ENCODE peak calls at places on chromosomes 1 and 21, in six cellular contexts. One of them, this sample, is unnamed.

GRCh38 chr1:167542109-167543032 is 11.2 kb downstream of the CREG1 start:
- DNase-seq in NB4: no peak
- DNase-seq in fibroblast of lung: no peak
- DNase-seq in effector CD4-positive, alpha-beta T cell: no peak
- DNase-seq in RWPE1: no peak
- DNase-seq in cardiac muscle cell: no peak
- DNase-seq in this sample: peak; percentile 52

GRCh38 chr1:43432907-43433306 is 20.8 kb downstream of the HYI start:
- DNase-seq in RWPE1: no peak
- DNase-seq in fibroblast of lung: no peak
- DNase-seq in effector CD4-positive, alpha-beta T cell: no peak
- DNase-seq in NB4: no peak
- DNase-seq in cardiac muscle cell: no peak
- DNase-seq in this sample: no peak

GRCh38 chr1:22043175-22043769 is 9.2 kb upstream of the CDC42 start:
- DNase-seq in effector CD4-positive, alpha-beta T cell: no peak
- DNase-seq in cardiac muscle cell: no peak
- DNase-seq in RWPE1: peak; percentile 55
- DNase-seq in NB4: no peak
- DNase-seq in fibroblast of lung: no peak
- DNase-seq in this sample: no peak

GRCh38 chr1:116389705-116390104 is 16.7 kb downstream of the ATP1A1 start:
- DNase-seq in effector CD4-positive, alpha-beta T cell: no peak
- DNase-seq in cardiac muscle cell: no peak
- DNase-seq in fibroblast of lung: no peak
- DNase-seq in RWPE1: no peak
- DNase-seq in NB4: no peak
- DNase-seq in this sample: no peak

GRCh38 chr1:114034561-114035303 is 55.5 kb downstream of the OLFML3 start:
- DNase-seq in cardiac muscle cell: no peak
- DNase-seq in fibroblast of lung: no peak
- DNase-seq in NB4: no peak
- DNase-seq in effector CD4-positive, alpha-beta T cell: no peak
- DNase-seq in RWPE1: no peak
- DNase-seq in this sample: no peak

GRCh38 chr1:53043271-53043670 is 18.7 kb upstream of the PODN start:
- DNase-seq in NB4: no peak
- DNase-seq in effector CD4-positive, alpha-beta T cell: no peak
- DNase-seq in fibroblast of lung: peak; percentile 47
- DNase-seq in RWPE1: no peak
- DNase-seq in cardiac muscle cell: no peak
- DNase-seq in this sample: no peak

GRCh38 chr1:99877568-99877967 is 27.4 kb downstream of the AGL start:
- DNase-seq in NB4: no peak
- DNase-seq in RWPE1: no peak
- DNase-seq in cardiac muscle cell: no peak
- DNase-seq in fibroblast of lung: no peak
- DNase-seq in effector CD4-positive, alpha-beta T cell: no peak
- DNase-seq in this sample: no peak

GRCh38 chr1:147821883-147822282 is 61.5 kb upstream of the GJA5 start:
- DNase-seq in effector CD4-positive, alpha-beta T cell: no peak
- DNase-seq in cardiac muscle cell: no peak
- DNase-seq in fibroblast of lung: peak; percentile 91
- DNase-seq in RWPE1: no peak
- DNase-seq in NB4: no peak
- DNase-seq in this sample: no peak

GRCh38 chr1:16145988-16146887 is 9.6 kb downstream of the EPHA2 start:
- DNase-seq in cardiac muscle cell: peak; percentile 90
- DNase-seq in NB4: no peak
- DNase-seq in fibroblast of lung: peak; percentile 78
- DNase-seq in effector CD4-positive, alpha-beta T cell: no peak
- DNase-seq in RWPE1: peak; percentile 96
- DNase-seq in this sample: no peak

GRCh38 chr21:34126269-34126668 is 52.9 kb downstream of the MRPS6 start:
- DNase-seq in NB4: no peak
- DNase-seq in fibroblast of lung: peak; percentile 16
- DNase-seq in cardiac muscle cell: peak; percentile 35
- DNase-seq in RWPE1: peak; percentile 54
- DNase-seq in effector CD4-positive, alpha-beta T cell: no peak
- DNase-seq in this sample: no peak

GRCh38 chr21:26191609-26192008 is 21.0 kb upstream of the APP start:
- DNase-seq in NB4: no peak
- DNase-seq in fibroblast of lung: no peak
- DNase-seq in cardiac muscle cell: no peak
- DNase-seq in effector CD4-positive, alpha-beta T cell: no peak
- DNase-seq in RWPE1: no peak
- DNase-seq in this sample: no peak

GRCh38 chr1:229828461-229828860 is 202.4 kb downstream of the URB2 start:
- DNase-seq in cardiac muscle cell: no peak
- DNase-seq in NB4: no peak
- DNase-seq in effector CD4-positive, alpha-beta T cell: no peak
- DNase-seq in RWPE1: no peak
- DNase-seq in fibroblast of lung: no peak
- DNase-seq in this sample: no peak

GRCh38 chr1:225873281-225873850 is 8.8 kb downstream of the TMEM63A start:
- DNase-seq in NB4: no peak
- DNase-seq in effector CD4-positive, alpha-beta T cell: no peak
- DNase-seq in RWPE1: no peak
- DNase-seq in fibroblast of lung: no peak
- DNase-seq in cardiac muscle cell: no peak
- DNase-seq in this sample: no peak

GRCh38 chr1:1748686-1749321 is 24.6 kb upstream of the CDK11A start:
- DNase-seq in NB4: peak; percentile 42
- DNase-seq in cardiac muscle cell: no peak
- DNase-seq in effector CD4-positive, alpha-beta T cell: no peak
- DNase-seq in RWPE1: no peak
- DNase-seq in fibroblast of lung: no peak
- DNase-seq in this sample: no peak

GRCh38 chr1:60449876-60450275 is 376.3 kb upstream of the C1orf87 start:
- DNase-seq in NB4: no peak
- DNase-seq in effector CD4-positive, alpha-beta T cell: no peak
- DNase-seq in fibroblast of lung: no peak
- DNase-seq in cardiac muscle cell: no peak
- DNase-seq in RWPE1: no peak
- DNase-seq in this sample: no peak

GRCh38 chr1:183780757-183781156 is 24.2 kb upstream of the RGL1 start:
- DNase-seq in NB4: no peak
- DNase-seq in fibroblast of lung: peak; percentile 68
- DNase-seq in cardiac muscle cell: peak; percentile 17
- DNase-seq in RWPE1: no peak
- DNase-seq in effector CD4-positive, alpha-beta T cell: no peak
- DNase-seq in this sample: no peak

GRCh38 chr1:41683681-41684500 is 199.4 kb upstream of the EDN2 start:
- DNase-seq in cardiac muscle cell: no peak
- DNase-seq in effector CD4-positive, alpha-beta T cell: no peak
- DNase-seq in NB4: peak; percentile 79
- DNase-seq in fibroblast of lung: no peak
- DNase-seq in RWPE1: no peak
- DNase-seq in this sample: no peak

GRCh38 chr1:212178830-212179370 is 106.3 kb upstream of the PPP2R5A start:
- DNase-seq in cardiac muscle cell: no peak
- DNase-seq in fibroblast of lung: no peak
- DNase-seq in RWPE1: no peak
- DNase-seq in NB4: no peak
- DNase-seq in effector CD4-positive, alpha-beta T cell: no peak
- DNase-seq in this sample: peak; percentile 27

GRCh38 chr1:10696977-10697376 is 99.5 kb downstream of the CASZ1 start:
- DNase-seq in RWPE1: no peak
- DNase-seq in NB4: peak; percentile 32
- DNase-seq in effector CD4-positive, alpha-beta T cell: no peak
- DNase-seq in cardiac muscle cell: no peak
- DNase-seq in fibroblast of lung: peak; percentile 9
- DNase-seq in this sample: no peak

GRCh38 chr1:217137210-217137871 is 414.1 kb upstream of the ESRRG start:
- DNase-seq in cardiac muscle cell: peak; percentile 23
- DNase-seq in RWPE1: no peak
- DNase-seq in NB4: no peak
- DNase-seq in fibroblast of lung: no peak
- DNase-seq in effector CD4-positive, alpha-beta T cell: no peak
- DNase-seq in this sample: no peak

GRCh38 chr1:27862671-27863551 is 9.4 kb upstream of the THEMIS2 start:
- DNase-seq in cardiac muscle cell: no peak
- DNase-seq in NB4: peak; percentile 95
- DNase-seq in fibroblast of lung: peak; percentile 99
- DNase-seq in RWPE1: peak; percentile 87
- DNase-seq in effector CD4-positive, alpha-beta T cell: no peak
- DNase-seq in this sample: peak; percentile 73

GRCh38 chr21:46183910-46184624 is at the start of gene SPATC1L:
- DNase-seq in fibroblast of lung: peak; percentile 90
- DNase-seq in RWPE1: peak; percentile 84
- DNase-seq in cardiac muscle cell: peak; percentile 74
- DNase-seq in NB4: peak; percentile 62
- DNase-seq in effector CD4-positive, alpha-beta T cell: no peak
- DNase-seq in this sample: peak; percentile 77

GRCh38 chr21:26011292-26011940 is 159.2 kb downstream of the APP start:
- DNase-seq in fibroblast of lung: no peak
- DNase-seq in effector CD4-positive, alpha-beta T cell: no peak
- DNase-seq in RWPE1: no peak
- DNase-seq in NB4: peak; percentile 8
- DNase-seq in cardiac muscle cell: no peak
- DNase-seq in this sample: no peak

GRCh38 chr1:1211541-1212511 is 2.1 kb downstream of the TNFRSF4 start:
- DNase-seq in effector CD4-positive, alpha-beta T cell: peak; percentile 2
- DNase-seq in RWPE1: no peak
- DNase-seq in cardiac muscle cell: no peak
- DNase-seq in fibroblast of lung: no peak
- DNase-seq in NB4: peak; percentile 20
- DNase-seq in this sample: no peak

GRCh38 chr1:240111558-240111957 is 19.9 kb downstream of the FMN2 start:
- DNase-seq in cardiac muscle cell: no peak
- DNase-seq in fibroblast of lung: no peak
- DNase-seq in effector CD4-positive, alpha-beta T cell: no peak
- DNase-seq in NB4: peak; percentile 10
- DNase-seq in RWPE1: no peak
- DNase-seq in this sample: no peak

GRCh38 chr1:118317836-118318614 is 133.0 kb upstream of the SPAG17 start:
- DNase-seq in effector CD4-positive, alpha-beta T cell: no peak
- DNase-seq in fibroblast of lung: no peak
- DNase-seq in NB4: no peak
- DNase-seq in RWPE1: no peak
- DNase-seq in cardiac muscle cell: no peak
- DNase-seq in this sample: no peak

This sample was measured in Karpas-422.